ENCODE peak calls at places on chromosomes 16 and 17, in ten cellular contexts. N is fibroblast of lung; M is AG10803; Q is lung; U is bronchial epithelial cell; I is CD8-positive, alpha-beta T cell; C is astrocyte; Z is adrenal gland; W is cardiac muscle cell; A is GM12865. S is an unnamed sample.
A peak's percentile ranks its signal among the peaks of the same experiment; 100 is the strongest.

GRCh38 chr16:55151901-55152300 is 172.1 kb upstream of the IRX6 start:
- DNase-seq in N (no peak), M (peak; percentile 59), Q (no peak), U (no peak), I (no peak), C (no peak), Z (no peak), W (no peak), A (no peak), S (no peak)

GRCh38 chr16:57184890-57185445 is 871 bp downstream of the PSME3IP1 start:
- DNase-seq in N (no peak), M (no peak), Q (no peak), U (no peak), I (no peak), C (no peak), Z (no peak), W (no peak), A (peak; percentile 11), S (no peak)

GRCh38 chr17:48586355-48586924 is 3.6 kb downstream of the HOXB3 start:
- DNase-seq in N (peak; percentile 57), M (no peak), Q (no peak), U (no peak), I (no peak), C (no peak), Z (no peak), W (no peak), A (no peak), S (no peak)

GRCh38 chr17:38673714-38674012 is 1.1 kb downstream of the EPOP start:
- DNase-seq in N (no peak), M (no peak), Q (no peak), U (no peak), I (no peak), C (no peak), Z (peak; percentile 34), W (peak; percentile 51), A (peak; percentile 25), S (peak; percentile 36)

GRCh38 chr17:70987867-70988340 is 818.6 kb downstream of the KCNJ2 start:
- DNase-seq in N (peak; percentile 12), M (no peak), Q (no peak), U (no peak), I (no peak), C (peak; percentile 12), Z (no peak), W (no peak), A (peak; percentile 73), S (no peak)

GRCh38 chr17:71633391-71633849 is 487.4 kb upstream of the SOX9 start:
- DNase-seq in N (peak; percentile 97), M (peak; percentile 98), Q (no peak), U (peak; percentile 100), I (no peak), C (peak; percentile 96), Z (no peak), W (no peak), A (no peak), S (no peak)

GRCh38 chr16:89246903-89247733 is 29.6 kb downstream of the ZNF778 start:
- DNase-seq in N (peak; percentile 63), M (peak; percentile 68), Q (peak; percentile 91), U (peak; percentile 35), I (peak; percentile 99), C (peak; percentile 31), Z (peak; percentile 92), W (peak; percentile 95), A (peak; percentile 88), S (peak; percentile 92)

GRCh38 chr17:31424944-31425582 is 33.6 kb downstream of the RAB11FIP4 start:
- DNase-seq in N (peak; percentile 41), M (peak; percentile 7), Q (no peak), U (no peak), I (no peak), C (peak; percentile 17), Z (peak; percentile 91), W (peak; percentile 28), A (no peak), S (no peak)

GRCh38 chr16:88004391-88004790 is 53.2 kb downstream of the BANP start:
- DNase-seq in N (no peak), M (no peak), Q (no peak), U (no peak), I (no peak), C (no peak), Z (no peak), W (no peak), A (no peak), S (no peak)

GRCh38 chr17:2796164-2797140 is at the start of gene RAP1GAP2:
- DNase-seq in N (no peak), M (no peak), Q (peak; percentile 75), U (no peak), I (peak; percentile 80), C (no peak), Z (peak; percentile 53), W (no peak), A (peak; percentile 72), S (no peak)

GRCh38 chr17:72778161-72779151 is 314.0 kb downstream of the SLC39A11 start:
- DNase-seq in N (no peak), M (no peak), Q (no peak), U (no peak), I (no peak), C (no peak), Z (no peak), W (no peak), A (no peak), S (no peak)

GRCh38 chr16:88742896-88743605 is 36.7 kb downstream of the CTU2 start:
- DNase-seq in N (no peak), M (no peak), Q (no peak), U (no peak), I (no peak), C (no peak), Z (no peak), W (no peak), A (no peak), S (no peak)

GRCh38 chr17:58233547-58233946 is 4.8 kb upstream of the LPO start:
- DNase-seq in N (no peak), M (no peak), Q (no peak), U (no peak), I (no peak), C (no peak), Z (no peak), W (no peak), A (peak; percentile 58), S (no peak)

GRCh38 chr17:73645050-73645871 is 1.0 kb upstream of the SDK2 start:
- DNase-seq in N (peak; percentile 59), M (peak; percentile 32), Q (no peak), U (peak; percentile 32), I (peak; percentile 78), C (peak; percentile 35), Z (no peak), W (peak; percentile 92), A (no peak), S (peak; percentile 63)

GRCh38 chr16:14015948-14016347 is 55.2 kb upstream of the MRTFB start:
- DNase-seq in N (peak; percentile 84), M (peak; percentile 89), Q (no peak), U (peak; percentile 94), I (no peak), C (peak; percentile 79), Z (peak; percentile 56), W (no peak), A (peak; percentile 27), S (no peak)

GRCh38 chr16:67481561-67482259 is 753 bp upstream of the ATP6V0D1 start:
- DNase-seq in N (peak; percentile 57), M (no peak), Q (peak; percentile 57), U (no peak), I (peak; percentile 53), C (peak; percentile 39), Z (peak; percentile 58), W (no peak), A (peak; percentile 70), S (no peak)

GRCh38 chr16:84860383-84860782 is 40.6 kb downstream of the CRISPLD2 start:
- DNase-seq in N (no peak), M (no peak), Q (no peak), U (no peak), I (no peak), C (no peak), Z (no peak), W (no peak), A (no peak), S (no peak)

GRCh38 chr17:42347198-42347597 is 41.0 kb downstream of the STAT3 start:
- DNase-seq in N (peak; percentile 87), M (peak; percentile 88), Q (no peak), U (peak; percentile 77), I (no peak), C (peak; percentile 85), Z (peak; percentile 87), W (no peak), A (no peak), S (no peak)

GRCh38 chr16:2150418-2151187 is 2.2 kb downstream of the RAB26 start:
- DNase-seq in N (peak; percentile 66), M (no peak), Q (no peak), U (peak; percentile 38), I (no peak), C (peak; percentile 57), Z (no peak), W (no peak), A (peak; percentile 69), S (peak; percentile 65)

GRCh38 chr17:50459081-50459676 is 9.5 kb downstream of the CHAD start:
- DNase-seq in N (no peak), M (peak; percentile 17), Q (peak; percentile 56), U (peak; percentile 81), I (no peak), C (no peak), Z (peak; percentile 51), W (no peak), A (no peak), S (no peak)
- TF ChIP-seq CTCF in N (no peak), M (no peak), Q (no peak), U (no peak), I (no peak), C (no peak), Z (no peak), W (no peak), A (no peak), S (no peak)

GRCh38 chr17:77440571-77440981 is 299.8 kb downstream of the SEC14L1 start:
- DNase-seq in N (no peak), M (no peak), Q (no peak), U (no peak), I (peak; percentile 65), C (no peak), Z (peak; percentile 64), W (no peak), A (peak; percentile 86), S (no peak)
- TF ChIP-seq CTCF in N (no peak), M (no peak), Q (no peak), U (no peak), I (no peak), C (no peak), Z (no peak), W (no peak), A (no peak), S (no peak)

DNA sequence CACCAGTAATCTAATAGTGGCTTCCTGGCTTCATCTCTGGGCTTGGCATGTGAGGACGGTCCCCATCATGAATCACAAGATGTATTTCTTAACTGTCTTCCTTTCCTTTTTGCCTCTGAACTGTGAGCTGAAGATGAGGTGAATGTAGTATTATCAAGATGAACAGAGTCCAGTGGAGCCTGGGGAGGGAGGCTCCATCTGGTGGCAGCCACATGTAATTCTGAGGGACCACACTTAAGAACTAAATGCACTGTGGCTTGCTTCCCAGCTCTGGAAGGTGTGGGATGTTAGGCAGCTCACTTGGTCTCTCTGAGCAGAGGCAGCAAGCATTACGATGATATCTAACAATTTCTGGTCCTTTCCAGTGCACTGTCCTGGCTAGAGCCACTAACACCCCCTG is 354.9 kb upstream of the ASIC2 start:
- DNase-seq in N (peak; percentile 7), M (peak; percentile 18), Q (no peak), U (peak; percentile 15), I (no peak), C (no peak), Z (peak; percentile 16), W (peak; percentile 43), A (peak; percentile 37), S (no peak)
- TF ChIP-seq CTCF in N (peak; percentile 12), M (peak; percentile 48), Q (peak; percentile 18), U (peak; percentile 63), I (no peak), C (peak; percentile 6), Z (peak; percentile 31), W (peak; percentile 24), A (peak; percentile 54), S (no peak)

GRCh38 chr17:46123607-46124006 is 69.6 kb downstream of the KANSL1 start:
- DNase-seq in N (no peak), M (no peak), Q (no peak), U (no peak), I (no peak), C (no peak), Z (no peak), W (no peak), A (no peak), S (no peak)
- TF ChIP-seq CTCF in N (no peak), M (no peak), Q (no peak), U (no peak), I (no peak), C (no peak), Z (no peak), W (no peak), A (no peak), S (no peak)